ENCODE peak calls at places on chromosome 5, in four cellular contexts. One of them, this sample, is unnamed.

GRCh38 chr5:122756263-122756911 is 18.5 kb upstream of the SNX2 start:
- DNase-seq in GM12865: peak; percentile 46
- DNase-seq in K562: no peak
- DNase-seq in endothelial cell of umbilical vein: peak; percentile 83
- DNase-seq in this sample: no peak

GRCh38 chr5:113265190-113265589 is 169.6 kb downstream of the TSSK1B start:
- DNase-seq in GM12865: no peak
- DNase-seq in endothelial cell of umbilical vein: no peak
- DNase-seq in K562: no peak
- DNase-seq in this sample: no peak

GRCh38 chr5:133265720-133266575 is 214.1 kb downstream of the HSPA4 start:
- DNase-seq in GM12865: peak; percentile 43
- DNase-seq in endothelial cell of umbilical vein: peak; percentile 36
- DNase-seq in K562: no peak
- DNase-seq in this sample: no peak

GRCh38 chr5:115873392-115873791 is 31.7 kb downstream of the AP3S1 start:
- DNase-seq in K562: no peak
- DNase-seq in GM12865: no peak
- DNase-seq in endothelial cell of umbilical vein: peak; percentile 44
- DNase-seq in this sample: no peak

GRCh38 chr5:38423536-38424178 is 132.8 kb downstream of the LIFR start:
- DNase-seq in endothelial cell of umbilical vein: no peak
- DNase-seq in K562: no peak
- DNase-seq in GM12865: no peak
- DNase-seq in this sample: no peak

GRCh38 chr5:39977231-39977630 is 552.5 kb upstream of the DAB2 start:
- DNase-seq in endothelial cell of umbilical vein: no peak
- DNase-seq in K562: no peak
- DNase-seq in GM12865: no peak
- DNase-seq in this sample: no peak

GRCh38 chr5:53114988-53115387 is 5.4 kb upstream of the MOCS2 start:
- DNase-seq in GM12865: no peak
- DNase-seq in K562: no peak
- DNase-seq in endothelial cell of umbilical vein: peak; percentile 51
- DNase-seq in this sample: no peak

GRCh38 chr5:32420506-32420905 is 24.0 kb downstream of the ZFR start:
- DNase-seq in endothelial cell of umbilical vein: no peak
- DNase-seq in GM12865: no peak
- DNase-seq in K562: no peak
- DNase-seq in this sample: no peak

GRCh38 chr5:168746893-168747640 is 167.9 kb upstream of the PANK3 start:
- DNase-seq in endothelial cell of umbilical vein: no peak
- DNase-seq in GM12865: no peak
- DNase-seq in K562: no peak
- DNase-seq in this sample: no peak

GRCh38 chr5:81183811-81184748 is 49.0 kb upstream of the CKMT2 start:
- DNase-seq in K562: no peak
- DNase-seq in GM12865: no peak
- DNase-seq in endothelial cell of umbilical vein: no peak
- DNase-seq in this sample: no peak

GRCh38 chr5:153783278-153783677 is 255.4 kb downstream of the FAM114A2 start:
- DNase-seq in endothelial cell of umbilical vein: no peak
- DNase-seq in K562: no peak
- DNase-seq in GM12865: no peak
- DNase-seq in this sample: no peak

GRCh38 chr5:30650311-30650710 is 543.2 kb upstream of the CDH6 start:
- DNase-seq in GM12865: no peak
- DNase-seq in endothelial cell of umbilical vein: no peak
- DNase-seq in K562: no peak
- DNase-seq in this sample: no peak

GRCh38 chr5:74318985-74319563 is 321.5 kb downstream of the ENC1 start:
- DNase-seq in GM12865: no peak
- DNase-seq in K562: no peak
- DNase-seq in endothelial cell of umbilical vein: no peak
- DNase-seq in this sample: no peak

GRCh38 chr5:14721990-14722656 is 57.6 kb downstream of the OTULIN start:
- DNase-seq in endothelial cell of umbilical vein: no peak
- DNase-seq in GM12865: no peak
- DNase-seq in K562: no peak
- DNase-seq in this sample: no peak

GRCh38 chr5:99000221-99000620 is 71.4 kb upstream of the CHD1 start:
- DNase-seq in K562: no peak
- DNase-seq in GM12865: no peak
- DNase-seq in endothelial cell of umbilical vein: no peak
- DNase-seq in this sample: no peak

GRCh38 chr5:65809817-65810531 is 88.0 kb downstream of the NLN start:
- DNase-seq in endothelial cell of umbilical vein: no peak
- DNase-seq in GM12865: no peak
- DNase-seq in K562: peak; percentile 17
- DNase-seq in this sample: no peak

GRCh38 chr5:127192150-127192549 is 98.4 kb upstream of the MEGF10 start:
- DNase-seq in K562: no peak
- DNase-seq in endothelial cell of umbilical vein: no peak
- DNase-seq in GM12865: no peak
- DNase-seq in this sample: no peak

GRCh38 chr5:9538504-9538903 is 7.4 kb downstream of the SEMA5A start:
- DNase-seq in endothelial cell of umbilical vein: no peak
- DNase-seq in GM12865: no peak
- DNase-seq in K562: no peak
- DNase-seq in this sample: no peak

GRCh38 chr5:18305288-18305899 is 671.1 kb downstream of the TAF11L14 start:
- DNase-seq in endothelial cell of umbilical vein: peak; percentile 49
- DNase-seq in K562: peak; percentile 11
- DNase-seq in GM12865: peak; percentile 35
- DNase-seq in this sample: no peak

GRCh38 chr5:107541400-107541799 is 129.3 kb downstream of the EFNA5 start:
- DNase-seq in GM12865: peak; percentile 60
- DNase-seq in endothelial cell of umbilical vein: peak; percentile 34
- DNase-seq in K562: no peak
- DNase-seq in this sample: no peak

GRCh38 chr5:145362261-145362660 is 472.9 kb downstream of the PRELID2 start:
- DNase-seq in K562: no peak
- DNase-seq in endothelial cell of umbilical vein: peak; percentile 80
- DNase-seq in GM12865: no peak
- DNase-seq in this sample: no peak

GRCh38 chr5:54905942-54906537 is 79.4 kb downstream of the ESM1 start:
- DNase-seq in K562: peak; percentile 37
- DNase-seq in GM12865: peak; percentile 58
- DNase-seq in endothelial cell of umbilical vein: peak; percentile 91
- DNase-seq in this sample: peak; percentile 10

GRCh38 chr5:96936431-96937221 is 746 bp downstream of the LNPEP start:
- DNase-seq in endothelial cell of umbilical vein: peak; percentile 57
- DNase-seq in K562: peak; percentile 26
- DNase-seq in GM12865: peak; percentile 84
- DNase-seq in this sample: peak; percentile 49

GRCh38 chr5:131745594-131746175 is 51.1 kb downstream of the FNIP1 start:
- DNase-seq in endothelial cell of umbilical vein: no peak
- DNase-seq in GM12865: no peak
- DNase-seq in K562: no peak
- DNase-seq in this sample: no peak

GRCh38 chr5:93717162-93717561 is 24.2 kb downstream of the POU5F2 start:
- DNase-seq in K562: no peak
- DNase-seq in endothelial cell of umbilical vein: peak; percentile 67
- DNase-seq in GM12865: no peak
- DNase-seq in this sample: no peak

GRCh38 chr5:29614202-29614601 is 1579.3 kb upstream of the CDH6 start:
- DNase-seq in K562: no peak
- DNase-seq in GM12865: no peak
- DNase-seq in endothelial cell of umbilical vein: no peak
- DNase-seq in this sample: no peak

GRCh38 chr5:177133845-177134652 is 476 bp downstream of the NSD1 start:
- DNase-seq in K562: peak; percentile 71
- DNase-seq in GM12865: peak; percentile 79
- DNase-seq in endothelial cell of umbilical vein: peak; percentile 61
- DNase-seq in this sample: no peak

GRCh38 chr5:32298056-32298420 is 14.7 kb downstream of the MTMR12 start:
- DNase-seq in endothelial cell of umbilical vein: no peak
- DNase-seq in K562: no peak
- DNase-seq in GM12865: peak; percentile 41
- DNase-seq in this sample: no peak

GRCh38 chr5:9841516-9841915 is 211.4 kb upstream of the TAS2R1 start:
- DNase-seq in endothelial cell of umbilical vein: no peak
- DNase-seq in GM12865: no peak
- DNase-seq in K562: no peak
- DNase-seq in this sample: no peak

GRCh38 chr5:124997186-124997893 is 250.9 kb upstream of the ZNF608 start:
- DNase-seq in GM12865: no peak
- DNase-seq in K562: no peak
- DNase-seq in endothelial cell of umbilical vein: no peak
- DNase-seq in this sample: no peak

GRCh38 chr5:124411089-124411488 is 335.4 kb downstream of the ZNF608 start:
- DNase-seq in K562: no peak
- DNase-seq in endothelial cell of umbilical vein: peak; percentile 13
- DNase-seq in GM12865: peak; percentile 50
- DNase-seq in this sample: no peak

GRCh38 chr5:64635056-64635686 is 55.1 kb upstream of the SHISAL2B start:
- DNase-seq in endothelial cell of umbilical vein: peak; percentile 52
- DNase-seq in K562: peak; percentile 19
- DNase-seq in GM12865: peak; percentile 43
- DNase-seq in this sample: peak; percentile 0

GRCh38 chr5:172119921-172120688 is 67.9 kb downstream of the STK10 start:
- DNase-seq in endothelial cell of umbilical vein: no peak
- DNase-seq in K562: no peak
- DNase-seq in GM12865: no peak
- DNase-seq in this sample: no peak

GRCh38 chr5:56302027-56302426 is 68.9 kb upstream of the ANKRD55 start:
- DNase-seq in K562: no peak
- DNase-seq in endothelial cell of umbilical vein: peak; percentile 38
- DNase-seq in GM12865: no peak
- DNase-seq in this sample: no peak

GRCh38 chr5:56297851-56298250 is 64.7 kb upstream of the ANKRD55 start:
- DNase-seq in GM12865: no peak
- DNase-seq in K562: no peak
- DNase-seq in endothelial cell of umbilical vein: no peak
- DNase-seq in this sample: no peak

GRCh38 chr5:56298329-56298962 is 65.3 kb upstream of the ANKRD55 start:
- DNase-seq in K562: no peak
- DNase-seq in GM12865: no peak
- DNase-seq in endothelial cell of umbilical vein: no peak
- DNase-seq in this sample: no peak

GRCh38 chr5:56301041-56301440 is 67.9 kb upstream of the ANKRD55 start:
- DNase-seq in endothelial cell of umbilical vein: no peak
- DNase-seq in K562: no peak
- DNase-seq in GM12865: no peak
- DNase-seq in this sample: no peak

GRCh38 chr5:56299212-56299611 is 66.1 kb upstream of the ANKRD55 start:
- DNase-seq in endothelial cell of umbilical vein: no peak
- DNase-seq in GM12865: no peak
- DNase-seq in K562: no peak
- DNase-seq in this sample: no peak
- TF ChIP-seq CTCF in endothelial cell of umbilical vein: no peak
- TF ChIP-seq CTCF in GM12865: no peak
- TF ChIP-seq CTCF in K562: no peak
- TF ChIP-seq CTCF in this sample: no peak

DNA sequence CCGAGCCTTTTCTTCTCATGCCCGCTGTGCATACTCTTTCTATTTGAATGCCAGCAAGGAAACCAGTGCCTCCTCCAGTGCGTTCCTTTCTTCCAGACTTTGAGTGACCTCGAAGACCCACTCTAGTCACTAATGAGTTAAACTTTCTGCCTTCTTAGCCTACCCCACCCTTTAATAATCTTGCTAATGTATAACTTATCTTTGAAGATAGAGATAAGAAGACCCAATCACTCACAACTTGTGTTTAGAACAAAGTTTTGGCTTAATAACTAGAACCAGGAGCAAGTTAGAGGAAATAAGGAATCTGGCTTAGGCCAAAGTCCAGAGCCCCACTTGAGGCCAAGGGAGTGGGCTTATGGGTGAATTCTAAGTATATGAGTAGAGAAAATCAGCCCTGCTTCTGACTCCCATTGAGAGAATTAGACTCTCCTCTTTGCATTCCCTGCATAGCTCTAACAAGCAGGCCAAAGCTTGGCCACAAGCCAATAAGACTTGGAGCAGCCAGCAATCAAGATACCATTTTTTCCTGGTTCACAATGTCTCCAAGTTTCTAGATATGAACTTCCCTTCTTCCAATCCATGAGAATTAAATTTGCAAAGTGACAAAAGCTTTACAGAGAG is 181.5 kb upstream of the PIK3R1 start:
- DNase-seq in GM12865: no peak
- DNase-seq in endothelial cell of umbilical vein: peak; percentile 15
- DNase-seq in K562: no peak
- DNase-seq in this sample: no peak
- H3K4me3 ChIP-seq in GM12865: no peak overlapping the region
- H3K4me3 ChIP-seq in endothelial cell of umbilical vein: no peak overlapping the region
- H3K4me3 ChIP-seq in K562: no peak overlapping the region
- H3K4me3 ChIP-seq in this sample: no peak overlapping the region

GRCh38 chr5:170693701-170694100 is 89.8 kb upstream of the GABRP start:
- DNase-seq in K562: no peak
- DNase-seq in endothelial cell of umbilical vein: no peak
- DNase-seq in GM12865: no peak
- DNase-seq in this sample: no peak

GRCh38 chr5:170694911-170695310 is 88.6 kb upstream of the GABRP start:
- DNase-seq in K562: no peak
- DNase-seq in endothelial cell of umbilical vein: no peak
- DNase-seq in GM12865: no peak
- DNase-seq in this sample: no peak

GRCh38 chr5:170697031-170697430 is 86.5 kb upstream of the GABRP start:
- DNase-seq in K562: no peak
- DNase-seq in endothelial cell of umbilical vein: no peak
- DNase-seq in GM12865: no peak
- DNase-seq in this sample: no peak

GRCh38 chr5:170691623-170692022 is 91.9 kb upstream of the GABRP start:
- DNase-seq in endothelial cell of umbilical vein: no peak
- DNase-seq in K562: no peak
- DNase-seq in GM12865: no peak
- DNase-seq in this sample: no peak
- TF ChIP-seq CTCF in endothelial cell of umbilical vein: no peak
- TF ChIP-seq CTCF in K562: peak; percentile 10
- TF ChIP-seq CTCF in GM12865: no peak
- TF ChIP-seq CTCF in this sample: no peak

GRCh38 chr5:670396-671270 is 22.5 kb downstream of the TPPP start:
- DNase-seq in GM12865: no peak
- DNase-seq in endothelial cell of umbilical vein: no peak
- DNase-seq in K562: no peak
- DNase-seq in this sample: no peak

GRCh38 chr5:673837-674629 is 19.1 kb downstream of the TPPP start:
- DNase-seq in K562: no peak
- DNase-seq in GM12865: no peak
- DNase-seq in endothelial cell of umbilical vein: no peak
- DNase-seq in this sample: no peak

GRCh38 chr5:673140-673836 is 19.9 kb downstream of the TPPP start:
- DNase-seq in endothelial cell of umbilical vein: no peak
- DNase-seq in GM12865: no peak
- DNase-seq in K562: no peak
- DNase-seq in this sample: no peak

GRCh38 chr5:671459-672328 is 21.5 kb downstream of the TPPP start:
- DNase-seq in GM12865: peak; percentile 61
- DNase-seq in K562: peak; percentile 83
- DNase-seq in endothelial cell of umbilical vein: peak; percentile 52
- DNase-seq in this sample: no peak

GRCh38 chr5:672329-673139 is 20.6 kb downstream of the TPPP start:
- DNase-seq in K562: no peak
- DNase-seq in GM12865: peak; percentile 73
- DNase-seq in endothelial cell of umbilical vein: peak; percentile 82
- DNase-seq in this sample: no peak
- H3K4me3 ChIP-seq in K562: no peak overlapping the region
- H3K4me3 ChIP-seq in GM12865: no peak overlapping the region
- H3K4me3 ChIP-seq in endothelial cell of umbilical vein: no peak overlapping the region
- H3K4me3 ChIP-seq in this sample: no peak overlapping the region

GRCh38 chr5:140800816-140801493 is at the start of gene PCDHA3:
- DNase-seq in GM12865: no peak
- DNase-seq in endothelial cell of umbilical vein: peak; percentile 34
- DNase-seq in K562: no peak
- DNase-seq in this sample: no peak
- TF ChIP-seq CTCF in GM12865: no peak
- TF ChIP-seq CTCF in endothelial cell of umbilical vein: peak; percentile 13
- TF ChIP-seq CTCF in K562: peak; percentile 32
- TF ChIP-seq CTCF in this sample: no peak

This sample was measured in GM12864.